ENCODE peak calls at places on chromosome 18, in seven cellular contexts. One of them, this sample, is unnamed.

GRCh38 chr18:45222200-45222599 is 393.1 kb upstream of the SLC14A2 start:
- DNase-seq in neuronal stem cell: no peak
- DNase-seq in right cardiac atrium: no peak
- DNase-seq in aorta: no peak
- DNase-seq in OCI-LY7: no peak
- DNase-seq in trophoblast cell: no peak
- DNase-seq in AG09309: no peak
- DNase-seq in this sample: no peak

GRCh38 chr18:48531979-48532378 is 6.9 kb upstream of the CTIF start:
- DNase-seq in aorta: no peak
- DNase-seq in AG09309: no peak
- DNase-seq in trophoblast cell: no peak
- DNase-seq in right cardiac atrium: no peak
- DNase-seq in OCI-LY7: no peak
- DNase-seq in neuronal stem cell: no peak
- DNase-seq in this sample: no peak

GRCh38 chr18:48190994-48191393 is 218.2 kb downstream of the ZBTB7C start:
- DNase-seq in neuronal stem cell: no peak
- DNase-seq in OCI-LY7: no peak
- DNase-seq in aorta: no peak
- DNase-seq in right cardiac atrium: no peak
- DNase-seq in trophoblast cell: no peak
- DNase-seq in AG09309: no peak
- DNase-seq in this sample: no peak

GRCh38 chr18:33839452-33840225 is 261.6 kb downstream of the ASXL3 start:
- DNase-seq in OCI-LY7: peak; percentile 80
- DNase-seq in trophoblast cell: no peak
- DNase-seq in AG09309: no peak
- DNase-seq in neuronal stem cell: peak; percentile 68
- DNase-seq in right cardiac atrium: peak; percentile 28
- DNase-seq in aorta: no peak
- DNase-seq in this sample: no peak

GRCh38 chr18:75255113-75255512 is 44.5 kb downstream of the TSHZ1 start:
- DNase-seq in neuronal stem cell: no peak
- DNase-seq in trophoblast cell: no peak
- DNase-seq in aorta: no peak
- DNase-seq in AG09309: no peak
- DNase-seq in right cardiac atrium: no peak
- DNase-seq in OCI-LY7: no peak
- DNase-seq in this sample: no peak

GRCh38 chr18:52716926-52717325 is 376.9 kb downstream of the DCC start:
- DNase-seq in aorta: no peak
- DNase-seq in neuronal stem cell: no peak
- DNase-seq in right cardiac atrium: no peak
- DNase-seq in AG09309: no peak
- DNase-seq in trophoblast cell: peak; percentile 17
- DNase-seq in OCI-LY7: no peak
- DNase-seq in this sample: peak; percentile 10

GRCh38 chr18:68965817-68966216 is 167.9 kb downstream of the CCDC102B start:
- DNase-seq in neuronal stem cell: no peak
- DNase-seq in trophoblast cell: no peak
- DNase-seq in AG09309: no peak
- DNase-seq in OCI-LY7: no peak
- DNase-seq in right cardiac atrium: no peak
- DNase-seq in aorta: no peak
- DNase-seq in this sample: no peak

GRCh38 chr18:42730272-42730671 is 385.2 kb downstream of the RIT2 start:
- DNase-seq in AG09309: no peak
- DNase-seq in right cardiac atrium: no peak
- DNase-seq in neuronal stem cell: no peak
- DNase-seq in aorta: no peak
- DNase-seq in OCI-LY7: no peak
- DNase-seq in trophoblast cell: no peak
- DNase-seq in this sample: no peak

GRCh38 chr18:24397131-24397693 is 412 bp downstream of the OSBPL1A start:
- DNase-seq in trophoblast cell: peak; percentile 30
- DNase-seq in aorta: peak; percentile 78
- DNase-seq in right cardiac atrium: no peak
- DNase-seq in neuronal stem cell: no peak
- DNase-seq in AG09309: peak; percentile 16
- DNase-seq in OCI-LY7: peak; percentile 4
- DNase-seq in this sample: peak; percentile 41

GRCh38 chr18:79372461-79372860 is 23.3 kb upstream of the NFATC1 start:
- DNase-seq in OCI-LY7: no peak
- DNase-seq in trophoblast cell: no peak
- DNase-seq in right cardiac atrium: no peak
- DNase-seq in AG09309: no peak
- DNase-seq in aorta: no peak
- DNase-seq in neuronal stem cell: no peak
- DNase-seq in this sample: no peak

GRCh38 chr18:80108122-80108536 is 933 bp upstream of the ADNP2 start:
- DNase-seq in neuronal stem cell: no peak
- DNase-seq in OCI-LY7: no peak
- DNase-seq in right cardiac atrium: peak; percentile 29
- DNase-seq in aorta: peak; percentile 72
- DNase-seq in AG09309: no peak
- DNase-seq in trophoblast cell: no peak
- DNase-seq in this sample: no peak

GRCh38 chr18:32919799-32920198 is 147.0 kb upstream of the KLHL14 start:
- DNase-seq in aorta: no peak
- DNase-seq in neuronal stem cell: peak; percentile 29
- DNase-seq in OCI-LY7: peak; percentile 82
- DNase-seq in trophoblast cell: no peak
- DNase-seq in AG09309: no peak
- DNase-seq in right cardiac atrium: no peak
- DNase-seq in this sample: no peak

GRCh38 chr18:67281746-67282145 is 234.8 kb downstream of the DSEL start:
- DNase-seq in AG09309: no peak
- DNase-seq in right cardiac atrium: no peak
- DNase-seq in aorta: no peak
- DNase-seq in OCI-LY7: no peak
- DNase-seq in trophoblast cell: no peak
- DNase-seq in neuronal stem cell: no peak
- DNase-seq in this sample: no peak

GRCh38 chr18:48319796-48320638 is 89.2 kb downstream of the ZBTB7C start:
- DNase-seq in right cardiac atrium: no peak
- DNase-seq in OCI-LY7: no peak
- DNase-seq in AG09309: no peak
- DNase-seq in aorta: no peak
- DNase-seq in neuronal stem cell: no peak
- DNase-seq in trophoblast cell: peak; percentile 42
- DNase-seq in this sample: no peak

GRCh38 chr18:25678226-25678625 is 326.3 kb upstream of the ZNF521 start:
- DNase-seq in neuronal stem cell: no peak
- DNase-seq in OCI-LY7: no peak
- DNase-seq in aorta: no peak
- DNase-seq in right cardiac atrium: no peak
- DNase-seq in AG09309: no peak
- DNase-seq in trophoblast cell: no peak
- DNase-seq in this sample: no peak

GRCh38 chr18:23981369-23981768 is 33.2 kb upstream of the TTC39C start:
- DNase-seq in trophoblast cell: no peak
- DNase-seq in right cardiac atrium: no peak
- DNase-seq in neuronal stem cell: no peak
- DNase-seq in aorta: no peak
- DNase-seq in OCI-LY7: peak; percentile 68
- DNase-seq in AG09309: no peak
- DNase-seq in this sample: no peak

GRCh38 chr18:46622999-46623398 is 34.0 kb downstream of the LOXHD1 start:
- DNase-seq in trophoblast cell: no peak
- DNase-seq in AG09309: no peak
- DNase-seq in neuronal stem cell: no peak
- DNase-seq in aorta: no peak
- DNase-seq in right cardiac atrium: no peak
- DNase-seq in OCI-LY7: peak; percentile 0
- DNase-seq in this sample: no peak

GRCh38 chr18:79400091-79400590 is 4.4 kb downstream of the NFATC1 start:
- DNase-seq in aorta: peak; percentile 91
- DNase-seq in AG09309: no peak
- DNase-seq in trophoblast cell: no peak
- DNase-seq in neuronal stem cell: no peak
- DNase-seq in OCI-LY7: peak; percentile 70
- DNase-seq in right cardiac atrium: peak; percentile 80
- DNase-seq in this sample: no peak

GRCh38 chr18:26540041-26540628 is 8.2 kb downstream of the KCTD1 start:
- DNase-seq in right cardiac atrium: no peak
- DNase-seq in trophoblast cell: peak; percentile 8
- DNase-seq in OCI-LY7: no peak
- DNase-seq in aorta: no peak
- DNase-seq in neuronal stem cell: no peak
- DNase-seq in AG09309: peak; percentile 13
- DNase-seq in this sample: no peak

GRCh38 chr18:33577688-33578370 is at the start of gene ASXL3:
- DNase-seq in trophoblast cell: no peak
- DNase-seq in aorta: peak; percentile 84
- DNase-seq in neuronal stem cell: peak; percentile 54
- DNase-seq in right cardiac atrium: peak; percentile 67
- DNase-seq in AG09309: no peak
- DNase-seq in OCI-LY7: peak; percentile 23
- DNase-seq in this sample: no peak

GRCh38 chr18:69401475-69402218 is 959 bp downstream of the DOK6 start:
- DNase-seq in AG09309: no peak
- DNase-seq in right cardiac atrium: no peak
- DNase-seq in aorta: peak; percentile 75
- DNase-seq in trophoblast cell: no peak
- DNase-seq in neuronal stem cell: peak; percentile 26
- DNase-seq in OCI-LY7: no peak
- DNase-seq in this sample: no peak

GRCh38 chr18:78670778-78671405 is 308.7 kb upstream of the SALL3 start:
- DNase-seq in AG09309: no peak
- DNase-seq in OCI-LY7: no peak
- DNase-seq in neuronal stem cell: no peak
- DNase-seq in right cardiac atrium: no peak
- DNase-seq in aorta: no peak
- DNase-seq in trophoblast cell: no peak
- DNase-seq in this sample: no peak

GRCh38 chr18:28174181-28174906 is 2.6 kb downstream of the CDH2 start:
- DNase-seq in right cardiac atrium: no peak
- DNase-seq in OCI-LY7: no peak
- DNase-seq in aorta: no peak
- DNase-seq in trophoblast cell: no peak
- DNase-seq in AG09309: no peak
- DNase-seq in neuronal stem cell: no peak
- DNase-seq in this sample: no peak

GRCh38 chr18:74942319-74942910 is 266.5 kb downstream of the PTGR3 start:
- DNase-seq in trophoblast cell: peak; percentile 3
- DNase-seq in AG09309: no peak
- DNase-seq in OCI-LY7: no peak
- DNase-seq in neuronal stem cell: no peak
- DNase-seq in right cardiac atrium: no peak
- DNase-seq in aorta: no peak
- DNase-seq in this sample: no peak

GRCh38 chr18:36809590-36810381 is 19.0 kb downstream of the TPGS2 start:
- DNase-seq in neuronal stem cell: peak; percentile 61
- DNase-seq in OCI-LY7: peak; percentile 63
- DNase-seq in aorta: no peak
- DNase-seq in right cardiac atrium: peak; percentile 20
- DNase-seq in trophoblast cell: peak; percentile 43
- DNase-seq in AG09309: peak; percentile 47
- DNase-seq in this sample: no peak

GRCh38 chr18:36572135-36572856 is 256.5 kb downstream of the TPGS2 start:
- DNase-seq in aorta: no peak
- DNase-seq in right cardiac atrium: peak; percentile 24
- DNase-seq in AG09309: peak; percentile 27
- DNase-seq in neuronal stem cell: peak; percentile 46
- DNase-seq in trophoblast cell: peak; percentile 17
- DNase-seq in OCI-LY7: peak; percentile 21
- DNase-seq in this sample: peak; percentile 29

DNA sequence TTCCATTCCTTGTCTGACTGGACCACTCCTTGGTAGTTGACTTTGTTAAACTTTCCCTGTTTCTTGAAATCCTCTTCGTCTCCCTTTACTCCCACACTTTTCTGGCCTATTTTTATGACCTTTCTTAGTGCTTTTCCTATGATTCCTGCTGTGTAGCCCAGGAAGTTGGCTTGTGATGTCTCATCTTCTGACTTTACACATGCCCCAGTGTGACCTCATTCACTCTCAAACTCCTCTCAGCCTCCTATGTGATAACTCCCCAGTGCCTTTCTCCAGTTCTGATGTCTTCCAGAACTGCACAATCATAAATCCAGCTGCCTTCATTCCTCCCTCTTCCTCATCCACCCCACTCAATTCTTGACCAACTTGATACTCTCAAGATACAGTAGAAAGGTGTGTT is 407.6 kb downstream of the TGIF1 start:
- DNase-seq in AG09309: peak; percentile 10
- DNase-seq in aorta: no peak
- DNase-seq in OCI-LY7: no peak
- DNase-seq in right cardiac atrium: no peak
- DNase-seq in neuronal stem cell: no peak
- DNase-seq in trophoblast cell: no peak
- DNase-seq in this sample: no peak
- H3K4me3 ChIP-seq in AG09309: no peak overlapping the region
- H3K4me3 ChIP-seq in aorta: no peak overlapping the region
- H3K4me3 ChIP-seq in OCI-LY7: no peak overlapping the region
- H3K4me3 ChIP-seq in right cardiac atrium: no peak overlapping the region
- H3K4me3 ChIP-seq in neuronal stem cell: no peak overlapping the region
- H3K4me3 ChIP-seq in trophoblast cell: no peak overlapping the region
- H3K4me3 ChIP-seq in this sample: no peak overlapping the region

GRCh38 chr18:59655661-59656060 is 41.6 kb downstream of the CCBE1 start:
- DNase-seq in OCI-LY7: no peak
- DNase-seq in AG09309: no peak
- DNase-seq in neuronal stem cell: no peak
- DNase-seq in trophoblast cell: no peak
- DNase-seq in aorta: no peak
- DNase-seq in right cardiac atrium: no peak
- DNase-seq in this sample: no peak
- H3K4me3 ChIP-seq in OCI-LY7: no peak overlapping the region
- H3K4me3 ChIP-seq in AG09309: no peak overlapping the region
- H3K4me3 ChIP-seq in neuronal stem cell: no peak overlapping the region
- H3K4me3 ChIP-seq in trophoblast cell: no peak overlapping the region
- H3K4me3 ChIP-seq in aorta: no peak overlapping the region
- H3K4me3 ChIP-seq in right cardiac atrium: no peak overlapping the region
- H3K4me3 ChIP-seq in this sample: no peak overlapping the region

GRCh38 chr18:35355140-35355618 is 11.0 kb upstream of the ZNF24 start:
- DNase-seq in trophoblast cell: peak; percentile 63
- DNase-seq in aorta: peak; percentile 82
- DNase-seq in neuronal stem cell: peak; percentile 58
- DNase-seq in OCI-LY7: peak; percentile 52
- DNase-seq in AG09309: no peak
- DNase-seq in right cardiac atrium: peak; percentile 74
- DNase-seq in this sample: peak; percentile 64
- H3K4me3 ChIP-seq in trophoblast cell: no peak overlapping the region
- H3K4me3 ChIP-seq in aorta: peak overlapping the region; percentile 57
- H3K4me3 ChIP-seq in neuronal stem cell: peak overlapping the region; percentile 40
- H3K4me3 ChIP-seq in OCI-LY7: no peak overlapping the region
- H3K4me3 ChIP-seq in AG09309: no peak overlapping the region
- H3K4me3 ChIP-seq in right cardiac atrium: peak overlapping the region; percentile 27
- H3K4me3 ChIP-seq in this sample: peak overlapping the region; percentile 31

GRCh38 chr18:63188063-63188462 is 131.5 kb downstream of the BCL2 start:
- DNase-seq in right cardiac atrium: no peak
- DNase-seq in AG09309: no peak
- DNase-seq in trophoblast cell: no peak
- DNase-seq in neuronal stem cell: no peak
- DNase-seq in OCI-LY7: no peak
- DNase-seq in aorta: no peak
- DNase-seq in this sample: no peak
- H3K4me3 ChIP-seq in right cardiac atrium: no peak overlapping the region
- H3K4me3 ChIP-seq in AG09309: no peak overlapping the region
- H3K4me3 ChIP-seq in trophoblast cell: no peak overlapping the region
- H3K4me3 ChIP-seq in neuronal stem cell: no peak overlapping the region
- H3K4me3 ChIP-seq in OCI-LY7: no peak overlapping the region
- H3K4me3 ChIP-seq in aorta: no peak overlapping the region
- H3K4me3 ChIP-seq in this sample: no peak overlapping the region

This sample was measured in skeletal muscle cell.